ENCODE peak calls at places on chromosome 11, in ten cellular contexts. H, X, P, W, Z, L, S, E, C and A are unnamed samples.

GRCh38 chr11:118229274-118229847 is 4.5 kb upstream of the JAML start:
- DNase-seq in P (no peak), H (no peak), X (no peak), S (no peak), C (no peak), L (no peak), Z (no peak), E (no peak), W (no peak), A (no peak)

GRCh38 chr11:1870721-1871466 is 18.0 kb downstream of the LSP1 start:
- DNase-seq in L (peak), X (no peak), C (no peak), H (no peak), Z (no peak), S (peak), P (no peak), W (no peak), E (peak), A (no peak)

GRCh38 chr11:111555255-111555654 is 14.7 kb downstream of the LAYN start:
- DNase-seq in Z (no peak), P (no peak), S (no peak), X (no peak), W (no peak), L (no peak), C (no peak), E (no peak), H (no peak), A (no peak)

GRCh38 chr11:74696932-74697687 is 34.1 kb downstream of the CHRDL2 start:
- DNase-seq in L (no peak), E (peak), S (peak), W (peak), C (no peak), P (no peak), X (peak), H (no peak), Z (peak), A (peak)

GRCh38 chr11:87020764-87021365 is 16.9 kb upstream of the TMEM135 start:
- DNase-seq in C (no peak), X (no peak), L (no peak), H (no peak), P (no peak), Z (no peak), S (no peak), E (no peak), W (no peak), A (no peak)

GRCh38 chr11:104120493-104121200 is 43.3 kb downstream of the PDGFD start:
- DNase-seq in P (no peak), S (no peak), E (no peak), W (no peak), L (no peak), H (no peak), X (no peak), C (no peak), Z (no peak), A (peak)

GRCh38 chr11:1870326-1870696 is 17.4 kb downstream of the LSP1 start:
- DNase-seq in L (no peak), S (peak), Z (no peak), C (no peak), E (no peak), X (no peak), W (no peak), P (no peak), H (no peak), A (no peak)

GRCh38 chr11:78789365-78789764 is 214.7 kb upstream of the NARS2 start:
- DNase-seq in Z (no peak), L (no peak), P (no peak), E (no peak), S (no peak), X (no peak), C (no peak), H (no peak), W (no peak), A (peak)

GRCh38 chr11:134955281-134955680 is 543.2 kb upstream of the B3GAT1 start:
- DNase-seq in L (no peak), H (no peak), S (no peak), E (no peak), P (no peak), Z (no peak), C (no peak), W (no peak), X (no peak), A (no peak)

GRCh38 chr11:79371152-79371551 is 69.7 kb downstream of the TENM4 start:
- DNase-seq in P (no peak), S (no peak), X (no peak), C (no peak), H (no peak), E (no peak), L (no peak), Z (no peak), W (no peak), A (no peak)

GRCh38 chr11:111372538-111372937 is 6.5 kb downstream of the POU2AF1 start:
- DNase-seq in E (no peak), H (no peak), W (no peak), L (no peak), Z (no peak), S (no peak), X (no peak), P (no peak), C (no peak), A (no peak)

GRCh38 chr11:76380161-76380976 is 563 bp downstream of the THAP12 start:
- DNase-seq in X (peak), L (peak), E (peak), C (no peak), P (peak), H (no peak), Z (peak), S (peak), W (peak), A (no peak)

GRCh38 chr11:47918882-47919495 is 61.4 kb upstream of the PTPRJ start:
- DNase-seq in W (peak), P (no peak), Z (no peak), C (no peak), L (no peak), H (no peak), E (no peak), X (no peak), S (peak), A (no peak)

GRCh38 chr11:65897020-65897471 is 3.1 kb downstream of the FOSL1 start:
- DNase-seq in E (no peak), H (no peak), Z (no peak), P (no peak), S (no peak), X (no peak), L (no peak), W (no peak), C (no peak), A (no peak)

GRCh38 chr11:106305458-106305857 is 228.0 kb downstream of the AASDHPPT start:
- DNase-seq in C (no peak), S (no peak), Z (no peak), X (no peak), P (no peak), L (no peak), E (no peak), W (no peak), H (no peak), A (no peak)

GRCh38 chr11:127018683-127019279 is 18.2 kb upstream of the KIRREL3 start:
- DNase-seq in X (no peak), W (no peak), Z (no peak), S (no peak), H (no peak), L (no peak), C (no peak), P (no peak), E (no peak), A (no peak)

GRCh38 chr11:37512156-37512780 is 914.2 kb upstream of the RAG2 start:
- DNase-seq in S (no peak), H (no peak), Z (no peak), P (no peak), W (no peak), C (no peak), E (no peak), X (no peak), L (no peak), A (no peak)

GRCh38 chr11:65186701-65187100 is 5.0 kb downstream of the CAPN1 start:
- DNase-seq in X (no peak), E (no peak), L (no peak), C (no peak), P (no peak), W (no peak), H (no peak), Z (no peak), S (no peak), A (no peak)

GRCh38 chr11:31340903-31341572 is 28.5 kb downstream of the DCDC1 start:
- DNase-seq in H (no peak), S (no peak), P (no peak), W (peak), Z (no peak), C (no peak), L (no peak), E (no peak), X (no peak), A (peak)

GRCh38 chr11:60951611-60951908 is 416 bp downstream of the SLC15A3 start:
- DNase-seq in P (no peak), E (no peak), Z (no peak), C (no peak), W (no peak), L (no peak), H (no peak), S (no peak), X (no peak), A (no peak)

GRCh38 chr11:67561971-67562560 is 21.5 kb upstream of the GSTP1 start:
- DNase-seq in C (no peak), P (no peak), Z (no peak), X (no peak), E (no peak), S (no peak), L (no peak), W (no peak), H (no peak), A (no peak)

GRCh38 chr11:24005202-24005876 is 491.5 kb upstream of the LUZP2 start:
- DNase-seq in Z (no peak), C (no peak), E (no peak), S (no peak), L (no peak), P (no peak), X (no peak), H (no peak), W (no peak), A (no peak)

DNA sequence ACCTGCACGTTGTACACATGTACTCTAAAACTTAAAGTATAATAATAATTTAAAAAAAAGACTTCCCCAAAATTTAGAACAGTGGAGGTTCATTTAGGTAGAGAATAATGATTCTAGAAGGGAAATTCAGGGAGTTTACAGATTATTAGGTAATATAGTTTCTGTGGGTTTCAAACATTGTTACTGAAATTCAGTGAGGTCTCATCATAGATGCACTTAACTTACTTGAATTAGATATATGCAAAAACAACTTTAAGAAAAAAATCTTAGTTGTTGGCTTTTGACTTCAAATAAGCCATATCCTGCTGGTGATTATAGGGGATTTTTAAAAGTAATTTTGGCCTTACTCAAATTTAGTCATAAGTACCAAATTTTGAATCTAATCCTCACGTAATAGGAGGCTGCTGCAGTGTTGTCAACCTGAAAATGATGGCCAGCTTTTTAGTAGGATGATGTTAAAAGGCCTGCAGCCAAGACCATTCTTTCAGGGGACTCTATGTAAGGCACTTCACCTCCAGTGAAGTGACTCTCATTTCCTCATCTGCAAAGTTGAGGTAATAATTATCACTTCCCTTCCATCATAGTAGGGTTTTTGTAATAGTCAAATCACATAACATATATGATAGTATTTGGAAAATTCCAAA is 42.5 kb upstream of the KCNA4 start:
- DNase-seq in L (no peak), P (no peak), X (no peak), H (no peak), E (no peak), W (no peak), C (no peak), S (no peak), Z (no peak), A (no peak)
- H3K27ac ChIP-seq in L (no peak), P (no peak), X (no peak), H (no peak), E (no peak), W (no peak), C (no peak), S (no peak), Z (no peak), A (no peak)

GRCh38 chr11:828501-829115 is 889 bp downstream of the CRACR2B start:
- DNase-seq in L (no peak), H (no peak), W (no peak), P (no peak), C (no peak), S (no peak), Z (no peak), E (no peak), X (no peak), A (no peak)

GRCh38 chr11:827861-828167 is at the start of gene CRACR2B:
- DNase-seq in X (no peak), S (peak), Z (no peak), E (no peak), W (no peak), L (no peak), C (no peak), H (no peak), P (no peak), A (no peak)

GRCh38 chr11:825366-826231 is 2.1 kb upstream of the CRACR2B start:
- DNase-seq in X (no peak), Z (no peak), E (no peak), C (no peak), S (no peak), L (no peak), W (no peak), P (no peak), H (no peak), A (no peak)

GRCh38 chr11:826836-827145 is 928 bp upstream of the CRACR2B start:
- DNase-seq in P (no peak), S (no peak), Z (no peak), W (no peak), C (no peak), E (no peak), X (no peak), L (no peak), H (no peak), A (no peak)

GRCh38 chr11:827146-827860 is 416 bp upstream of the CRACR2B start:
- DNase-seq in L (no peak), S (no peak), W (no peak), C (no peak), X (no peak), Z (no peak), P (no peak), E (no peak), H (no peak), A (peak)
- H3K4me3 ChIP-seq in L (peak), S (peak), W (peak), C (no peak), X (peak), Z (peak), P (peak), E (peak), H (no peak), A (peak)

DNA sequence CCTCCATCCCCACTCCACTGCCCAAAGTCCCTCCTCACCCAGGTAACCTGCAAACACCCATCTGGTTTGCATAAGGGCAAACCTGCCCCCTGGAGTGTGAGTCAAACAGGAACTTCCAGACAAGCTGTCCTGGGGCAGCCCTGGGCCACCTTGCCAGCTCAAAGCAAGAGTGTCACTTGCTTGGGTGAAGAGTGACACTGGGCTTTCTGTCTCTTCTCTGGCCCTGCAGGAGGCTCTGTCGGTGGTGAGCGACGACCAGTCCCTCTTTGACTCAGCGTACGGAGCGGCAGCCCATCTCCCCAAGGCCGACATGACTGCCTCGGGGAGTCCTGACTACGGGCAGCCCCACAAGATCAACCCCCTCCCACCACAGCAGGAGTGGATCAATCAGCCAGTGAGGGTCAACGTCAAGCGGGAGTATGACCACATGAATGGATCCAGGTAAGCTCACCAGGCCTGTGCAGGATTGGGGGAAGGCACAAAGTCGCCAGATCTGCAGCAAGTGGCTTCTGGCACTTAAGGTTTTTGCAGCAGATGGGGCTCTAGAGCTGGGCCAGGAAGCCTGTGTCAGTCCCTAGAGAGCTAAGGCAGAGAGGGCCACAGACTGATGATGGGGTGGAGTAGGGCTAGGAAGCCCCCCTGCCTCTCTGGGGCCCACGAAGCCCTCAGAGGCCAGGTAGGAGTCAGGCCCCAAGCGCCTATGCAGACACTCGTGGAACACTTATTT is 64.2 kb downstream of the FLI1 start:
- DNase-seq in H (no peak), L (no peak), W (no peak), E (no peak), C (no peak), Z (no peak), S (no peak), P (no peak), X (no peak), A (no peak)
- H3K27ac ChIP-seq in H (peak), L (peak), W (no peak), E (no peak), C (no peak), Z (no peak), S (peak), P (no peak), X (no peak), A (no peak)

GRCh38 chr11:63915961-63916836 is 765 bp downstream of the RCOR2 start:
- DNase-seq in W (peak), Z (no peak), E (peak), C (no peak), X (peak), S (no peak), L (no peak), P (no peak), H (no peak), A (peak)
- H3K4me3 ChIP-seq in W (peak), Z (peak), E (peak), C (peak), X (peak), S (peak), L (peak), P (peak), H (no peak), A (peak)

GRCh38 chr11:5690736-5691135 is 1.1 kb downstream of the TRIM22 start:
- DNase-seq in X (no peak), H (no peak), Z (no peak), C (no peak), W (no peak), S (no peak), E (no peak), L (no peak), P (no peak), A (no peak)
- H3K27ac ChIP-seq in X (peak), H (peak), Z (peak), C (peak), W (peak), S (peak), E (peak), L (peak), P (no peak), A (peak)

GRCh38 chr11:14376920-14377319 is 17.9 kb upstream of the RRAS2 start:
- DNase-seq in Z (no peak), X (no peak), L (no peak), S (no peak), C (no peak), W (no peak), E (no peak), H (no peak), P (no peak), A (peak)

GRCh38 chr11:14378171-14378570 is 19.2 kb upstream of the RRAS2 start:
- DNase-seq in Z (no peak), P (no peak), W (no peak), S (no peak), C (no peak), X (no peak), E (no peak), L (no peak), H (no peak), A (no peak)

GRCh38 chr11:14380947-14381555 is 22.1 kb upstream of the RRAS2 start:
- DNase-seq in P (peak), X (peak), S (peak), Z (peak), H (no peak), L (peak), C (peak), W (peak), E (peak), A (peak)

GRCh38 chr11:14381968-14382367 is 23.0 kb upstream of the RRAS2 start:
- DNase-seq in X (no peak), C (no peak), H (no peak), L (no peak), E (no peak), P (no peak), W (no peak), Z (no peak), S (no peak), A (no peak)

GRCh38 chr11:14380125-14380936 is 21.3 kb upstream of the RRAS2 start:
- DNase-seq in C (no peak), Z (no peak), X (no peak), P (no peak), S (no peak), W (no peak), E (no peak), H (no peak), L (no peak), A (no peak)
- H3K4me3 ChIP-seq in C (peak), Z (peak), X (peak), P (no peak), S (peak), W (peak), E (peak), H (peak), L (peak), A (peak)

DNA sequence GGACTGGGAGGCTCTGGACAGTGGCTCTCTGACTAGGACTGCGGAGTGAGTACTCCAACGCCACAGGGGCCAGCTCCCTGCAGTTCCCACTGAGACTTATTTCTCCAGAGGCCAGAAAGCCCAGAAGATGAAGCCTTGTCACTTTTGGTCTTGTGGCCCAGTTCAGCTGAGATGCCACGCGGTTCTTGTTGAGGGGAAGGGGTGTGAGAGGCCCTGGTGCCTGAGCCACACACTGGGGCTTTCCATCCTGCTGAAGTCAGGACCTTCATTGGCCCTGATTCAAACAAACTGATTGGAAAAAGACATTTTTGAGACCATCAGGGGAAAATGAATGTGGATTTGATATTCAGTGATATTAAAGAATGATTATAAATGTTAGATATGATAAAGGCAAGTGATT is 73.6 kb downstream of the UBASH3B start:
- DNase-seq in S (no peak), Z (no peak), H (no peak), E (no peak), X (no peak), C (no peak), L (no peak), P (no peak), W (no peak), A (no peak)
- H3K27ac ChIP-seq in S (no peak), Z (no peak), H (no peak), E (no peak), X (no peak), C (no peak), L (no peak), P (no peak), W (peak), A (no peak)

DNA sequence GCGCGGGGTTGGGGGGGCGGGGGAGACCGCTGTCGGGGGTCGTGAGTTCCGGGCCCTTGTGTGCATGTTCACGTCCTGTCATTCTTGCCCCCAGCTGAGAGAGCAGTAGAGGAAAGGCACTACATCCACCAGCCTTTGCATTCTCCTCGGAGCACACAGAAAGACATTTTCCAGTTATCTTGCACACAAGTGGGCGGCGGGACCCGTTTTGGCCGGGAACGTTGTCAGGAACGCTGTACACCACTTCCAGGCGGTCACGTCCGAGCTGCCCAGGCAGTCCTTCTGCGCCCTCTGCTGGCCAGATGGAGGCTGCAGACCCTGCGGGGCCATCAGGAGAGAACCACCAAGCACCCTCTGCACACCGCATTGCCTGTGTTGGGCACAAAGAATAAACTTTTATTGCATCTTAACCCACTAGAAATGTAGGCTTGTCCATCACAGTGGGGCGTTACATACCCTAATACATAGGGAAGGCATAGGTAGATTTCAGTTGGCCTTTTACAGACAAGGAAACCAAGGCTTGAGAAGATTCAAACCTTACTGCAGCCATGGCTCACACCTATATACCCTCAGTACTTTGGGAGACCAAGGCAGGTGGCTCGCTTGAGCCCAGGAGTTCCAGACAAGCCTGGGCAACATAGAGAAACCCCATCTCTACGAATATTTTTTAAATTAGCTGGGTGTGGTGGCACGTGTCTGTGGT is 2.8 kb upstream of the CDKN1C start:
- DNase-seq in L (peak), H (peak), X (peak), P (peak), W (peak), Z (peak), E (peak), S (peak), C (peak), A (peak)
- H3K4me3 ChIP-seq in L (no peak), H (no peak), X (no peak), P (no peak), W (no peak), Z (no peak), E (no peak), S (no peak), C (no peak), A (no peak)